ENCODE peak calls at places on chromosomes 5 and 9, in seven cellular contexts. J is cardiac fibroblast, M is OCI-LY7, Q is HCT116, C is transverse colon, W is A549, U is pancreas. R is an unnamed sample.

GRCh38 chr5:115601709-115602584 is at the start of gene TICAM2:
- DNase-seq in W (peak), U (peak), J (peak), C (peak), Q (no peak), M (peak), R (peak)

GRCh38 chr5:56290378-56291057 is 57.4 kb upstream of the ANKRD55 start:
- DNase-seq in C (no peak), W (no peak), U (no peak), M (no peak), Q (no peak), J (no peak), R (no peak)

GRCh38 chr9:114348906-114349482 is 19.3 kb downstream of the ORM2 start:
- DNase-seq in M (peak), Q (peak), J (peak), C (peak), U (peak), W (peak), R (peak)

GRCh38 chr5:103234239-103234975 is 24.2 kb upstream of the MACIR start:
- DNase-seq in Q (no peak), W (no peak), C (no peak), M (no peak), J (peak), U (no peak), R (no peak)

GRCh38 chr5:116841734-116842133 is 267.1 kb upstream of the SEMA6A start:
- DNase-seq in Q (no peak), J (no peak), U (no peak), C (no peak), W (no peak), M (no peak), R (no peak)

GRCh38 chr9:106644661-106645060 is 218.3 kb upstream of the ZNF462 start:
- DNase-seq in W (no peak), Q (no peak), C (no peak), M (no peak), U (no peak), J (no peak), R (no peak)

GRCh38 chr5:10719965-10720364 is 41.1 kb downstream of the DAP start:
- DNase-seq in U (no peak), W (peak), C (no peak), J (no peak), Q (peak), M (no peak), R (no peak)

GRCh38 chr5:174045470-174046025 is at the start of gene NSG2:
- DNase-seq in M (peak), J (peak), W (peak), C (peak), U (peak), Q (peak), R (peak)

GRCh38 chr5:72387985-72388384 is 67.8 kb downstream of the PTCD2 start:
- DNase-seq in M (no peak), U (no peak), C (no peak), Q (no peak), W (peak), J (peak), R (no peak)

GRCh38 chr5:123265551-123265950 is 157.7 kb downstream of the CEP120 start:
- DNase-seq in Q (no peak), M (no peak), J (peak), U (no peak), W (no peak), C (no peak), R (no peak)

GRCh38 chr5:45627076-45627656 is 69.0 kb downstream of the HCN1 start:
- DNase-seq in J (no peak), Q (no peak), U (no peak), W (no peak), C (no peak), M (no peak), R (no peak)

GRCh38 chr9:91882628-91883027 is 67.4 kb downstream of the ROR2 start:
- DNase-seq in M (no peak), J (no peak), W (no peak), U (no peak), Q (no peak), C (no peak), R (no peak)

GRCh38 chr9:18359335-18359734 is 114.6 kb upstream of the ADAMTSL1 start:
- DNase-seq in J (peak), W (no peak), Q (no peak), C (no peak), U (no peak), M (no peak), R (no peak)

GRCh38 chr9:80605129-80605528 is 1033.4 kb downstream of the TLE4 start:
- DNase-seq in C (no peak), M (no peak), W (peak), U (no peak), Q (no peak), J (peak), R (no peak)

GRCh38 chr9:111728143-111728542 is 66.6 kb downstream of the SHOC1 start:
- DNase-seq in C (no peak), Q (peak), U (no peak), W (no peak), J (no peak), M (no peak), R (no peak)

GRCh38 chr5:38316544-38317224 is 58.3 kb downstream of the EGFLAM start:
- DNase-seq in C (no peak), W (no peak), J (peak), M (no peak), U (no peak), Q (no peak), R (no peak)

GRCh38 chr9:306907-307306 is 92.2 kb downstream of the DOCK8 start:
- DNase-seq in W (peak), J (no peak), C (peak), U (no peak), M (peak), Q (no peak), R (no peak)

GRCh38 chr5:11504083-11504785 is 400.0 kb downstream of the CTNND2 start:
- DNase-seq in J (no peak), W (no peak), U (no peak), Q (no peak), M (no peak), C (no peak), R (no peak)

GRCh38 chr9:71364196-71364955 is 243.0 kb upstream of the TRPM3 start:
- DNase-seq in M (no peak), W (no peak), U (no peak), C (no peak), J (no peak), Q (no peak), R (no peak)

GRCh38 chr5:32090026-32090754 is 83.9 kb downstream of the GOLPH3 start:
- DNase-seq in M (no peak), Q (no peak), U (no peak), C (no peak), W (no peak), J (no peak), R (no peak)

GRCh38 chr5:56419667-56420066 is 186.5 kb upstream of the ANKRD55 start:
- DNase-seq in C (no peak), U (no peak), J (no peak), W (no peak), M (no peak), Q (no peak), R (no peak)

GRCh38 chr5:180595381-180596114 is 4.2 kb upstream of the SCGB3A1 start:
- DNase-seq in U (peak), C (no peak), Q (no peak), W (no peak), M (no peak), J (no peak), R (no peak)

GRCh38 chr9:111599092-111599947 is at the start of gene PTGR1:
- DNase-seq in Q (peak), J (peak), U (peak), C (peak), W (peak), M (no peak), R (no peak)

GRCh38 chr5:179558912-179559279 is 8.5 kb downstream of the RUFY1 start:
- DNase-seq in J (peak), C (peak), M (no peak), Q (no peak), U (peak), W (peak), R (no peak)

GRCh38 chr5:37847978-37848425 is 8.2 kb upstream of the GDNF start:
- DNase-seq in W (peak), U (no peak), C (no peak), M (no peak), J (peak), Q (no peak), R (peak)

GRCh38 chr9:105243015-105243686 is 1.3 kb upstream of the SLC44A1 start:
- DNase-seq in C (no peak), Q (no peak), W (no peak), J (peak), U (no peak), M (no peak), R (no peak)

GRCh38 chr9:25678147-25678666 is at the start of gene TUSC1:
- DNase-seq in C (peak), M (no peak), W (peak), U (peak), J (peak), Q (no peak), R (no peak)

GRCh38 chr5:103801681-103802080 is 239.1 kb upstream of the NUDT12 start:
- DNase-seq in M (no peak), Q (no peak), C (no peak), U (no peak), J (peak), W (no peak), R (no peak)

GRCh38 chr9:128685636-128686489 is 3.2 kb upstream of the SET start:
- DNase-seq in W (no peak), U (no peak), C (peak), Q (no peak), J (peak), M (peak), R (no peak)

GRCh38 chr9:98288876-98289275 is 33.4 kb upstream of the TBC1D2 start:
- DNase-seq in Q (no peak), U (no peak), J (no peak), W (no peak), M (no peak), C (peak), R (no peak)

GRCh38 chr9:113501821-113502220 is 38.3 kb downstream of the RGS3 start:
- DNase-seq in U (no peak), J (no peak), Q (no peak), W (no peak), M (no peak), C (no peak), R (no peak)

GRCh38 chr5:127203818-127204217 is 86.8 kb upstream of the MEGF10 start:
- DNase-seq in W (no peak), Q (peak), C (no peak), U (no peak), J (peak), M (no peak), R (no peak)

GRCh38 chr9:86557063-86557766 is 203.0 kb upstream of the TUT7 start:
- DNase-seq in U (no peak), Q (no peak), W (no peak), M (no peak), J (peak), C (no peak), R (no peak)

GRCh38 chr9:132068604-132069003 is 11.1 kb downstream of the MED27 start:
- DNase-seq in C (no peak), Q (no peak), U (no peak), M (no peak), J (no peak), W (no peak), R (no peak)

GRCh38 chr9:113578877-113579269 is 115.3 kb downstream of the RGS3 start:
- DNase-seq in M (peak), Q (peak), C (peak), W (peak), J (peak), U (peak), R (peak)

GRCh38 chr5:16596541-16596940 is 20.3 kb downstream of the RETREG1 start:
- DNase-seq in U (no peak), J (peak), W (no peak), Q (no peak), C (no peak), M (no peak), R (no peak)

GRCh38 chr9:37325778-37326177 is 96.7 kb upstream of the GRHPR start:
- DNase-seq in C (no peak), U (no peak), J (peak), M (no peak), Q (no peak), W (no peak), R (no peak)
- H3K4me3 ChIP-seq in C (no peak), U (no peak), J (no peak), M (peak), Q (no peak), W (no peak), R (no peak)

GRCh38 chr9:120109242-120109641 is 470.7 kb downstream of the CDK5RAP2 start:
- DNase-seq in W (peak), C (no peak), U (no peak), Q (peak), M (peak), J (no peak), R (no peak)
- TF ChIP-seq CTCF in W (no peak), C (no peak), U (no peak), Q (no peak), M (peak), J (no peak), R (peak)

GRCh38 chr5:149063017-149063687 is at the start of gene SH3TC2:
- DNase-seq in C (peak), W (peak), Q (peak), M (no peak), J (peak), U (peak), R (no peak)

GRCh38 chr5:149062371-149063016 is 368 bp downstream of the SH3TC2 start:
- DNase-seq in Q (peak), W (peak), M (no peak), U (no peak), J (peak), C (peak), R (no peak)

GRCh38 chr5:149063901-149064478 is 1.1 kb upstream of the SH3TC2 start:
- DNase-seq in C (no peak), W (no peak), Q (no peak), J (peak), U (no peak), M (no peak), R (no peak)

GRCh38 chr5:149060325-149060724 is 2.5 kb downstream of the SH3TC2 start:
- DNase-seq in J (peak), M (no peak), U (no peak), Q (no peak), C (peak), W (no peak), R (no peak)

GRCh38 chr5:149061341-149061740 is 1.5 kb downstream of the SH3TC2 start:
- DNase-seq in U (no peak), J (no peak), Q (no peak), W (no peak), C (no peak), M (no peak), R (no peak)
- H3K4me3 ChIP-seq in U (no peak), J (no peak), Q (no peak), W (no peak), C (no peak), M (no peak), R (no peak)

GRCh38 chr5:178208540-178209227 is 4.4 kb downstream of the HNRNPAB start:
- DNase-seq in C (no peak), Q (no peak), W (no peak), J (no peak), M (peak), U (no peak), R (no peak)
- TF ChIP-seq CTCF in C (peak), Q (no peak), W (no peak), J (no peak), M (peak), U (no peak), R (peak)

GRCh38 chr5:105581988-105582690 is 2019.5 kb upstream of the NUDT12 start:
- DNase-seq in J (no peak), W (no peak), C (no peak), U (no peak), M (no peak), Q (no peak), R (no peak)

GRCh38 chr5:105593011-105593760 is 2030.6 kb upstream of the NUDT12 start:
- DNase-seq in M (no peak), Q (no peak), U (no peak), J (no peak), W (no peak), C (no peak), R (no peak)

DNA sequence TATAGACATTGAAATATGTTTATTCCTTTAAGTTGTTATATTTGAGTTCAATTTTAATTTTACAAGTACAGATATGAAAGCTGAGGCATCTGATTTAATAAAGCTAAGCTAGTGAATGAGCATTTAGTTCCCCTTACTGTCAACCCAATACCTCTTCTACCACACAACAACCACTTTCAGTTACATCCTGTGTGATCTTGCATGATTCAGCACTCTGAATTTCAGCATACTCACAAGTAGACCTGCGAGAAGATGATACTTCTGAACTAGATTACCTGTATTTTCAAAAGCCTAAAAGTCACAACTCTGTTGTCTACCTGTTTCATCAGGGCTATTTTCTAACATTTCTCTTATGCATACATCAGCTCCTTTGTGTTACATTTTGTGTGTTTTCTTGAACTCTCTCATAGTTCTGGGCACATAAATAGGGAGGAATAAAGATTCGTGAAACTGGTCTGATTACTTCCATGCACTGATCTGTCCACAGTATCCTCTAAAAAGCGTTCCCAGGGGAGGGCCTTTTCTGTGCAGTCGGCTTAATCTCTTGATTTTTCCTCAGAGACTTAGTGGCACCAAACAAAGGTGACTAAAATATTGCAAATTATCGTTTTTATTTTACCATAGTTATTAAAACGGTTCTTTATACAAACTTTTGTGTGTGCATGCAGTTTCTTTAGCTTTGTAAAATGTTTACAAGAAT is 2025.5 kb upstream of the NUDT12 start:
- DNase-seq in U (no peak), J (no peak), M (no peak), C (no peak), Q (no peak), W (peak), R (no peak)
- H3K4me3 ChIP-seq in U (no peak), J (no peak), M (no peak), C (no peak), Q (no peak), W (no peak), R (no peak)

DNA sequence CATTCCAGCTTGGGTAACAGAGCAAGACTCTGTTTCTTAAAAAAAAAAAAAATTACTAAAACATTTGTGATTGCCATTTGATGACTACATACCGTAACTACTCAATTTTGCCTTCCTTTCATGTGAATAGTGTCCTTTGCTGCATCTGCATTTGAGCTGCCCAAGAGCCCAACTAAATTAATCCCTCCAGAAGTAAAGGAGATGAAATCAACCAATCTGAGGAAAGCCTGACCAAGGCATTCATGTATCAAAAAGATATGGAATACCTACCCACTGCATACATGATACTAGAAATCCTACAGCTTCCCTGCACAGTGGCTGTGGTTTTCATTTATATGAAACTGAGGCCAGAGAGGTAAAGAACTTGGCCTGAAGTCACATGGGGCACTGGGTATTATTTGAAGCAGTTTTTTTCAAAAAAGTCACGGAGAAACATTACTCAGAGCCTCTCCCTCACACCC is 177.5 kb downstream of the AOPEP start:
- DNase-seq in J (no peak), C (no peak), Q (no peak), M (no peak), U (no peak), W (peak), R (no peak)
- TF ChIP-seq CTCF in J (no peak), C (no peak), Q (no peak), M (no peak), U (no peak), W (no peak), R (no peak)

GRCh38 chr5:134225780-134226440 is at the start of gene PPP2CA:
- DNase-seq in C (peak), W (peak), Q (peak), M (peak), J (peak), U (peak), R (peak)

GRCh38 chr5:134226441-134227192 is 744 bp upstream of the PPP2CA start:
- DNase-seq in Q (no peak), M (no peak), C (peak), J (no peak), W (peak), U (no peak), R (no peak)

GRCh38 chr5:134227786-134228185 is 1.9 kb upstream of the PPP2CA start:
- DNase-seq in Q (no peak), M (no peak), W (no peak), J (no peak), U (no peak), C (no peak), R (no peak)

GRCh38 chr5:134227259-134227658 is 1.4 kb upstream of the PPP2CA start:
- DNase-seq in C (peak), W (peak), Q (no peak), M (peak), J (peak), U (no peak), R (no peak)

DNA sequence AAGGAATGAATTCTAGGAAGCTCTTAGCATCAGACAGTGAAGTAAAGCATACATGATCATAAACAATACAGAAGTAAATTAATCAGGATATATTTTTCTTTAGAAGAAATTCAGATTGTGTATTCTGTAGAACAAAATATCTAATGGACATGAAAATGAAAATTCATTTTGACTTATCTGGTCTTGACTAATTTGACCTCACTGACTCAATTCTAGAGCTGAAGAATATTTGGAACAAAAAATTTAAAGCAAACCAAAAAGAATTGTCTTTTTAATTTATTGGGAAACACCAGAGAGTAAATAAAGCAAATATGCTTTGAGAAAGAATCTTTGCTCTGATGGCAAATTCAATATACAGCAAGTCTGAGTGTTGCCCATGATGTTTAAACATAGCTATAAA is 2.8 kb upstream of the PPP2CA start:
- DNase-seq in M (no peak), W (no peak), C (no peak), J (no peak), Q (no peak), U (no peak), R (no peak)
- H3K4me3 ChIP-seq in M (no peak), W (no peak), C (no peak), J (no peak), Q (no peak), U (no peak), R (no peak)

GRCh38 chr9:115879451-115879850 is 274.1 kb upstream of the PAPPA start:
- DNase-seq in J (no peak), U (no peak), M (no peak), Q (no peak), C (no peak), W (no peak), R (no peak)

GRCh38 chr9:115880221-115880620 is 273.4 kb upstream of the PAPPA start:
- DNase-seq in J (no peak), M (no peak), C (no peak), W (no peak), Q (no peak), U (no peak), R (no peak)

GRCh38 chr9:115882911-115883310 is 270.7 kb upstream of the PAPPA start:
- DNase-seq in M (no peak), J (peak), U (no peak), W (peak), C (no peak), Q (no peak), R (no peak)

GRCh38 chr9:115884846-115885245 is 268.7 kb upstream of the PAPPA start:
- DNase-seq in Q (no peak), J (peak), U (no peak), C (no peak), W (no peak), M (no peak), R (no peak)

GRCh38 chr9:115883467-115884329 is 269.9 kb upstream of the PAPPA start:
- DNase-seq in C (no peak), W (peak), J (peak), M (peak), U (no peak), Q (peak), R (no peak)
- TF ChIP-seq CTCF in C (peak), W (peak), J (peak), M (peak), U (peak), Q (peak), R (peak)